ENCODE peak calls at places on chromosomes 3 and 15, in four cellular contexts. One of them, this sample, is unnamed.
A peak's percentile ranks its signal among the peaks of the same experiment; 100 is the strongest.

GRCh38 chr15:69729167-69729748 is 276.6 kb downstream of the RPLP1 start:
- DNase-seq in stimulated activated CD4-positive, alpha-beta T cell treated with anti-CD3 and anti-CD28 coated beads, Interleukin-15, amount 100 ng/mL, for 1 hour: peak; percentile 68
- DNase-seq in heart right ventricle: no peak
- DNase-seq in HS-5: no peak
- DNase-seq in this sample: no peak

GRCh38 chr15:41698779-41699178 is 38.6 kb downstream of the MGA start:
- DNase-seq in stimulated activated CD4-positive, alpha-beta T cell treated with anti-CD3 and anti-CD28 coated beads, Interleukin-15, amount 100 ng/mL, for 1 hour: no peak
- DNase-seq in heart right ventricle: no peak
- DNase-seq in HS-5: peak; percentile 37
- DNase-seq in this sample: no peak

GRCh38 chr3:99562138-99562537 is 76.3 kb upstream of the COL8A1 start:
- DNase-seq in stimulated activated CD4-positive, alpha-beta T cell treated with anti-CD3 and anti-CD28 coated beads, Interleukin-15, amount 100 ng/mL, for 1 hour: no peak
- DNase-seq in heart right ventricle: no peak
- DNase-seq in HS-5: no peak
- DNase-seq in this sample: no peak

GRCh38 chr15:58387130-58387529 is 44.7 kb upstream of the LIPC start:
- DNase-seq in stimulated activated CD4-positive, alpha-beta T cell treated with anti-CD3 and anti-CD28 coated beads, Interleukin-15, amount 100 ng/mL, for 1 hour: no peak
- DNase-seq in heart right ventricle: no peak
- DNase-seq in HS-5: peak; percentile 50
- DNase-seq in this sample: no peak

GRCh38 chr15:75238150-75238549 is 20.0 kb upstream of the GOLGA6C start:
- DNase-seq in stimulated activated CD4-positive, alpha-beta T cell treated with anti-CD3 and anti-CD28 coated beads, Interleukin-15, amount 100 ng/mL, for 1 hour: no peak
- DNase-seq in heart right ventricle: no peak
- DNase-seq in HS-5: no peak
- DNase-seq in this sample: no peak

GRCh38 chr3:149812165-149812605 is 830 bp upstream of the RNF13 start:
- DNase-seq in stimulated activated CD4-positive, alpha-beta T cell treated with anti-CD3 and anti-CD28 coated beads, Interleukin-15, amount 100 ng/mL, for 1 hour: no peak
- DNase-seq in heart right ventricle: no peak
- DNase-seq in HS-5: no peak
- DNase-seq in this sample: no peak

GRCh38 chr3:193605876-193606275 is 12.9 kb downstream of the OPA1 start:
- DNase-seq in stimulated activated CD4-positive, alpha-beta T cell treated with anti-CD3 and anti-CD28 coated beads, Interleukin-15, amount 100 ng/mL, for 1 hour: no peak
- DNase-seq in heart right ventricle: no peak
- DNase-seq in HS-5: no peak
- DNase-seq in this sample: peak; percentile 24

GRCh38 chr3:45994661-45995369 is 809 bp downstream of the FYCO1 start:
- DNase-seq in stimulated activated CD4-positive, alpha-beta T cell treated with anti-CD3 and anti-CD28 coated beads, Interleukin-15, amount 100 ng/mL, for 1 hour: no peak
- DNase-seq in heart right ventricle: peak; percentile 11
- DNase-seq in HS-5: no peak
- DNase-seq in this sample: peak; percentile 35

GRCh38 chr3:136802481-136802996 is 16.4 kb upstream of the SLC35G2 start:
- DNase-seq in stimulated activated CD4-positive, alpha-beta T cell treated with anti-CD3 and anti-CD28 coated beads, Interleukin-15, amount 100 ng/mL, for 1 hour: no peak
- DNase-seq in heart right ventricle: no peak
- DNase-seq in HS-5: no peak
- DNase-seq in this sample: peak; percentile 49

GRCh38 chr3:43919067-43919466 is 228.3 kb downstream of the ABHD5 start:
- DNase-seq in stimulated activated CD4-positive, alpha-beta T cell treated with anti-CD3 and anti-CD28 coated beads, Interleukin-15, amount 100 ng/mL, for 1 hour: no peak
- DNase-seq in heart right ventricle: no peak
- DNase-seq in HS-5: no peak
- DNase-seq in this sample: no peak

GRCh38 chr15:59567369-59567768 is 44.2 kb upstream of the GCNT3 start:
- DNase-seq in stimulated activated CD4-positive, alpha-beta T cell treated with anti-CD3 and anti-CD28 coated beads, Interleukin-15, amount 100 ng/mL, for 1 hour: no peak
- DNase-seq in heart right ventricle: no peak
- DNase-seq in HS-5: no peak
- DNase-seq in this sample: no peak

GRCh38 chr3:106839576-106840280 is 537.5 kb upstream of the CCDC54 start:
- DNase-seq in stimulated activated CD4-positive, alpha-beta T cell treated with anti-CD3 and anti-CD28 coated beads, Interleukin-15, amount 100 ng/mL, for 1 hour: no peak
- DNase-seq in heart right ventricle: no peak
- DNase-seq in HS-5: no peak
- DNase-seq in this sample: no peak

GRCh38 chr15:60652870-60653269 is 173.9 kb upstream of the ICE2 start:
- DNase-seq in stimulated activated CD4-positive, alpha-beta T cell treated with anti-CD3 and anti-CD28 coated beads, Interleukin-15, amount 100 ng/mL, for 1 hour: no peak
- DNase-seq in heart right ventricle: no peak
- DNase-seq in HS-5: no peak
- DNase-seq in this sample: no peak

GRCh38 chr3:152480282-152480953 is 211.7 kb downstream of the MBNL1 start:
- DNase-seq in stimulated activated CD4-positive, alpha-beta T cell treated with anti-CD3 and anti-CD28 coated beads, Interleukin-15, amount 100 ng/mL, for 1 hour: no peak
- DNase-seq in heart right ventricle: no peak
- DNase-seq in HS-5: no peak
- DNase-seq in this sample: no peak

GRCh38 chr3:71724584-71725278 is 471 bp downstream of the EIF4E3 start:
- DNase-seq in stimulated activated CD4-positive, alpha-beta T cell treated with anti-CD3 and anti-CD28 coated beads, Interleukin-15, amount 100 ng/mL, for 1 hour: peak; percentile 23
- DNase-seq in heart right ventricle: peak; percentile 61
- DNase-seq in HS-5: no peak
- DNase-seq in this sample: peak; percentile 47

GRCh38 chr3:178063475-178063874 is 472.8 kb upstream of the KCNMB2 start:
- DNase-seq in stimulated activated CD4-positive, alpha-beta T cell treated with anti-CD3 and anti-CD28 coated beads, Interleukin-15, amount 100 ng/mL, for 1 hour: no peak
- DNase-seq in heart right ventricle: no peak
- DNase-seq in HS-5: peak; percentile 24
- DNase-seq in this sample: no peak

GRCh38 chr3:52523386-52524257 is 10.0 kb downstream of the NT5DC2 start:
- DNase-seq in stimulated activated CD4-positive, alpha-beta T cell treated with anti-CD3 and anti-CD28 coated beads, Interleukin-15, amount 100 ng/mL, for 1 hour: no peak
- DNase-seq in heart right ventricle: peak; percentile 16
- DNase-seq in HS-5: no peak
- DNase-seq in this sample: no peak

GRCh38 chr3:194328080-194328571 is 23.0 kb downstream of the CPN2 start:
- DNase-seq in stimulated activated CD4-positive, alpha-beta T cell treated with anti-CD3 and anti-CD28 coated beads, Interleukin-15, amount 100 ng/mL, for 1 hour: no peak
- DNase-seq in heart right ventricle: no peak
- DNase-seq in HS-5: no peak
- DNase-seq in this sample: no peak

GRCh38 chr3:196624008-196624790 is 15.3 kb upstream of the NRROS start:
- DNase-seq in stimulated activated CD4-positive, alpha-beta T cell treated with anti-CD3 and anti-CD28 coated beads, Interleukin-15, amount 100 ng/mL, for 1 hour: no peak
- DNase-seq in heart right ventricle: no peak
- DNase-seq in HS-5: no peak
- DNase-seq in this sample: no peak

GRCh38 chr15:44427756-44428724 is 611 bp downstream of the CTDSPL2 start:
- DNase-seq in stimulated activated CD4-positive, alpha-beta T cell treated with anti-CD3 and anti-CD28 coated beads, Interleukin-15, amount 100 ng/mL, for 1 hour: no peak
- DNase-seq in heart right ventricle: no peak
- DNase-seq in HS-5: peak; percentile 8
- DNase-seq in this sample: no peak

GRCh38 chr15:72464251-72464650 is 9.9 kb upstream of the ARIH1 start:
- DNase-seq in stimulated activated CD4-positive, alpha-beta T cell treated with anti-CD3 and anti-CD28 coated beads, Interleukin-15, amount 100 ng/mL, for 1 hour: no peak
- DNase-seq in heart right ventricle: no peak
- DNase-seq in HS-5: no peak
- DNase-seq in this sample: no peak

GRCh38 chr15:74036271-74037170 is 42.0 kb downstream of the PML start:
- DNase-seq in stimulated activated CD4-positive, alpha-beta T cell treated with anti-CD3 and anti-CD28 coated beads, Interleukin-15, amount 100 ng/mL, for 1 hour: no peak
- DNase-seq in heart right ventricle: peak; percentile 39
- DNase-seq in HS-5: no peak
- DNase-seq in this sample: peak; percentile 81

GRCh38 chr15:69478259-69478687 is 25.7 kb downstream of the RPLP1 start:
- DNase-seq in stimulated activated CD4-positive, alpha-beta T cell treated with anti-CD3 and anti-CD28 coated beads, Interleukin-15, amount 100 ng/mL, for 1 hour: peak; percentile 39
- DNase-seq in heart right ventricle: peak; percentile 57
- DNase-seq in HS-5: no peak
- DNase-seq in this sample: peak; percentile 41

GRCh38 chr15:31366169-31366734 is 39.6 kb downstream of the KLF13 start:
- DNase-seq in stimulated activated CD4-positive, alpha-beta T cell treated with anti-CD3 and anti-CD28 coated beads, Interleukin-15, amount 100 ng/mL, for 1 hour: no peak
- DNase-seq in heart right ventricle: peak; percentile 55
- DNase-seq in HS-5: no peak
- DNase-seq in this sample: no peak

GRCh38 chr3:13715961-13716360 is 163.9 kb downstream of the WNT7A start:
- DNase-seq in stimulated activated CD4-positive, alpha-beta T cell treated with anti-CD3 and anti-CD28 coated beads, Interleukin-15, amount 100 ng/mL, for 1 hour: no peak
- DNase-seq in heart right ventricle: no peak
- DNase-seq in HS-5: no peak
- DNase-seq in this sample: no peak

GRCh38 chr3:175103298-175103697 is 244.2 kb downstream of the NAALADL2 start:
- DNase-seq in stimulated activated CD4-positive, alpha-beta T cell treated with anti-CD3 and anti-CD28 coated beads, Interleukin-15, amount 100 ng/mL, for 1 hour: no peak
- DNase-seq in heart right ventricle: no peak
- DNase-seq in HS-5: no peak
- DNase-seq in this sample: no peak

GRCh38 chr15:58962662-58963565 is 24.5 kb upstream of the RNF111 start:
- DNase-seq in stimulated activated CD4-positive, alpha-beta T cell treated with anti-CD3 and anti-CD28 coated beads, Interleukin-15, amount 100 ng/mL, for 1 hour: no peak
- DNase-seq in heart right ventricle: no peak
- DNase-seq in HS-5: no peak
- DNase-seq in this sample: no peak

GRCh38 chr3:55461896-55462295 is 25.2 kb downstream of the WNT5A start:
- DNase-seq in stimulated activated CD4-positive, alpha-beta T cell treated with anti-CD3 and anti-CD28 coated beads, Interleukin-15, amount 100 ng/mL, for 1 hour: no peak
- DNase-seq in heart right ventricle: no peak
- DNase-seq in HS-5: peak; percentile 71
- DNase-seq in this sample: no peak

GRCh38 chr3:42707620-42708355 is 5.2 kb upstream of the HHATL start:
- DNase-seq in stimulated activated CD4-positive, alpha-beta T cell treated with anti-CD3 and anti-CD28 coated beads, Interleukin-15, amount 100 ng/mL, for 1 hour: no peak
- DNase-seq in heart right ventricle: no peak
- DNase-seq in HS-5: no peak
- DNase-seq in this sample: no peak

GRCh38 chr3:52012699-52013098 is 17.0 kb upstream of the RPL29 start:
- DNase-seq in stimulated activated CD4-positive, alpha-beta T cell treated with anti-CD3 and anti-CD28 coated beads, Interleukin-15, amount 100 ng/mL, for 1 hour: no peak
- DNase-seq in heart right ventricle: no peak
- DNase-seq in HS-5: no peak
- DNase-seq in this sample: no peak

GRCh38 chr3:173617490-173617889 is 219.9 kb downstream of the NLGN1 start:
- DNase-seq in stimulated activated CD4-positive, alpha-beta T cell treated with anti-CD3 and anti-CD28 coated beads, Interleukin-15, amount 100 ng/mL, for 1 hour: no peak
- DNase-seq in heart right ventricle: peak; percentile 52
- DNase-seq in HS-5: no peak
- DNase-seq in this sample: no peak

GRCh38 chr3:41148446-41148845 is 50.9 kb upstream of the CTNNB1 start:
- DNase-seq in stimulated activated CD4-positive, alpha-beta T cell treated with anti-CD3 and anti-CD28 coated beads, Interleukin-15, amount 100 ng/mL, for 1 hour: no peak
- DNase-seq in heart right ventricle: no peak
- DNase-seq in HS-5: no peak
- DNase-seq in this sample: no peak

GRCh38 chr15:57495037-57495436 is 96.7 kb upstream of the MYZAP start:
- DNase-seq in stimulated activated CD4-positive, alpha-beta T cell treated with anti-CD3 and anti-CD28 coated beads, Interleukin-15, amount 100 ng/mL, for 1 hour: no peak
- DNase-seq in heart right ventricle: no peak
- DNase-seq in HS-5: no peak
- DNase-seq in this sample: no peak